ENCODE peak calls at places on chromosomes 4 and X, in four cellular contexts. Z is HepG2, J is A549, T is K562. B is an unnamed sample.

GRCh38 chr4:108270466-108271450 is 102.0 kb upstream of the LEF1 start:
- DNase-seq in T (no peak), J (no peak), Z (no peak), B (no peak)

GRCh38 chr4:74682567-74683359 is 111.6 kb downstream of the BTC start:
- DNase-seq in T (peak; percentile 50), J (peak; percentile 88), Z (peak; percentile 47), B (no peak)

GRCh38 chrX:154428176-154429171 is at the start of gene ATP6AP1:
- DNase-seq in T (peak; percentile 85), Z (peak; percentile 85), J (peak; percentile 97), B (no peak)

GRCh38 chr4:37662861-37663390 is 23.2 kb downstream of the RELL1 start:
- DNase-seq in T (no peak), Z (peak; percentile 81), J (peak; percentile 58), B (no peak)

GRCh38 chrX:128846385-128846784 is 676.9 kb downstream of the SMARCA1 start:
- DNase-seq in Z (no peak), J (no peak), T (no peak), B (no peak)

GRCh38 chr4:24364852-24365251 is 219.5 kb downstream of the DHX15 start:
- DNase-seq in Z (no peak), T (no peak), J (no peak), B (no peak)

GRCh38 chrX:130174051-130174704 is 2.4 kb downstream of the RAB33A start:
- DNase-seq in Z (no peak), J (no peak), T (peak; percentile 17), B (no peak)

GRCh38 chr4:3046149-3046548 is 28.2 kb downstream of the HTT-AS start:
- DNase-seq in J (no peak), T (no peak), Z (no peak), B (no peak)

GRCh38 chr4:155966661-155967060 is 13.0 kb upstream of the CTSO start:
- DNase-seq in T (no peak), Z (no peak), J (no peak), B (no peak)

GRCh38 chrX:22559506-22559905 is 286.8 kb downstream of the CBLL2 start:
- DNase-seq in T (no peak), J (no peak), Z (no peak), B (no peak)

GRCh38 chrX:121781991-121782390 is 734.6 kb downstream of the GLUD2 start:
- DNase-seq in J (no peak), Z (no peak), T (no peak), B (no peak)

GRCh38 chr4:22984390-22984789 is 291.7 kb downstream of the GBA3 start:
- DNase-seq in Z (no peak), T (no peak), J (no peak), B (no peak)

GRCh38 chr4:56465599-56466295 is 1.7 kb upstream of the SRP72 start:
- DNase-seq in Z (no peak), J (no peak), T (no peak), B (no peak)

GRCh38 chr4:6419452-6420028 is 52.9 kb downstream of the PPP2R2C start:
- DNase-seq in T (no peak), J (peak; percentile 4), Z (no peak), B (no peak)

GRCh38 chr4:154294951-154295350 is 196.6 kb downstream of the DCHS2 start:
- DNase-seq in T (no peak), Z (no peak), J (no peak), B (no peak)

GRCh38 chr4:78057600-78058560 is 757 bp downstream of the FRAS1 start:
- DNase-seq in T (no peak), J (peak; percentile 33), Z (peak; percentile 54), B (no peak)

GRCh38 chr4:173185832-173186545 is 17.4 kb downstream of the GALNT7 start:
- DNase-seq in J (peak; percentile 18), T (no peak), Z (no peak), B (no peak)

GRCh38 chr4:75512336-75513211 is 1.6 kb downstream of the RCHY1 start:
- DNase-seq in Z (peak; percentile 24), J (no peak), T (peak; percentile 57), B (no peak)

GRCh38 chr4:110683600-110683999 is 60.7 kb upstream of the PITX2 start:
- DNase-seq in Z (no peak), T (no peak), J (no peak), B (no peak)

GRCh38 chrX:110087485-110088356 is 84.8 kb downstream of the TMEM164 start:
- DNase-seq in T (no peak), J (peak; percentile 93), Z (no peak), B (no peak)

GRCh38 chr4:35525192-35525978 is 718.9 kb downstream of the ARAP2 start:
- DNase-seq in T (no peak), J (no peak), Z (no peak), B (peak; percentile 46)

GRCh38 chr4:117811731-117812130 is 222.6 kb upstream of the NDST3 start:
- DNase-seq in Z (no peak), J (no peak), T (no peak), B (no peak)

GRCh38 chr4:53173576-53173975 is 192.3 kb downstream of the SCFD2 start:
- DNase-seq in J (no peak), Z (no peak), T (no peak), B (no peak)

GRCh38 chr4:114163051-114163450 is 183.6 kb upstream of the ARSJ start:
- DNase-seq in J (no peak), Z (no peak), T (no peak), B (no peak)

GRCh38 chr4:108049406-108049805 is 59.7 kb downstream of the HADH start:
- DNase-seq in T (no peak), J (no peak), Z (no peak), B (no peak)

GRCh38 chr4:139645458-139645857 is 20.2 kb upstream of the MGST2 start:
- DNase-seq in Z (no peak), J (peak; percentile 86), T (no peak), B (no peak)

GRCh38 chr4:135281230-135281629 is 1079.6 kb upstream of the PABPC4L start:
- DNase-seq in T (no peak), J (no peak), Z (no peak), B (no peak)

GRCh38 chrX:101348452-101349222 is at the start of gene TIMM8A:
- DNase-seq in J (peak; percentile 82), Z (peak; percentile 65), T (peak; percentile 79), B (peak; percentile 9)

GRCh38 chr4:151669990-151670389 is 90.8 kb downstream of the GATB start:
- DNase-seq in J (no peak), Z (no peak), T (no peak), B (no peak)

GRCh38 chr4:109432676-109433075 is 939 bp upstream of the SEC24B start:
- DNase-seq in T (no peak), Z (no peak), J (peak; percentile 12), B (no peak)

DNA sequence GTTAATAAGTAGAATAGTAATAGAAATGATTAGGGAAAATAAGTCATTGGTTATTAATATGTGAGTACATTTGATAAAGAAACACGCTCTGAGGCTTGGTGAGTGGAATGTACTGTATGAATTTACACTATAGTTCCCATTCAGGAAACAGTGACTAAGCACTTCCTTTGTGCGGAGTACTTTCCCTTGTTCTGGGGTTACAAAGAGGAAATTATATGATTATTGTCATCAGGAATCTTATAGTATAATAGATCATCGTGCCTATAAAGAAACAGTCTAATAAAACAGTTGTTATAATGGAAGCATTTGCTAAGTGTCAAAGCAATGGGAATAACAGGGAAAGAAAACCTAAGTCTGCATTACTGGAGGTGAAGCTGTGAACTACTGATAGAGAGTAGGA is 138.0 kb downstream of the RPA4 start:
- DNase-seq in T (no peak), J (no peak), Z (no peak), B (no peak)
- TF ChIP-seq PHF8 in T (no peak), J (no peak), Z (no peak), B (no peak)

GRCh38 chrX:79159800-79160199 is 15.3 kb downstream of the GPR174 start:
- DNase-seq in J (no peak), Z (no peak), T (no peak), B (no peak)
- TF ChIP-seq PHF8 in J (no peak), Z (no peak), T (no peak), B (no peak)

DNA sequence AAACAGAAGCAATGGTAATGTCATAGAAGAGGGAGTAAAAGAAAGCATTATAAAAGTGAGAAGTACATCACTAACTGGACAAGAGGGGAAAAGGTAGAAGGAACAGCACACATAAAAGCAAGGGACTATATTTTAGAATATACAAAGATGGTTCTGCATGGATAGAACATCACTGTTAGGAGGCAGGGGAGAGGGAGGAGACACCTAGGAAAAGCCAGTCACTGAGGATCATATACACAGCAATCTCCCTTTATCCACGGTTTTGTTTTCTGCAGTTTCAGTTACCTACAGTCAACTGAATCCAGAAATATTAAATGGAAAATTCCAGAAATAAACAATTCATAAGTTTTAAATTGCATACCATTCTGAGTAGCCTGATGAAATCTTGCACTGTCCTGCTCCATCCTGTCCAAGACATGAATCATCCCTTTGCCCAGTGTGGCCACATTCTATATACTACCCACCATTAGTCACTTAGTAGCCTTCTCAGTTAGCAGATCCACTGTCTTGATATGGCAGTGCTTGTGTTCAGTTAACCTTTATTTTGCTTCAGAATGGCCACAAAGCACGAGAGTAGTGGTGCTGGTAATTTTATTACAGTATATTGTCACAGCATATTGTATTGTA is 74.2 kb downstream of the PPA2 start:
- DNase-seq in J (peak; percentile 13), Z (no peak), T (no peak), B (no peak)
- TF ChIP-seq PHF8 in J (no peak), Z (no peak), T (no peak), B (no peak)

DNA sequence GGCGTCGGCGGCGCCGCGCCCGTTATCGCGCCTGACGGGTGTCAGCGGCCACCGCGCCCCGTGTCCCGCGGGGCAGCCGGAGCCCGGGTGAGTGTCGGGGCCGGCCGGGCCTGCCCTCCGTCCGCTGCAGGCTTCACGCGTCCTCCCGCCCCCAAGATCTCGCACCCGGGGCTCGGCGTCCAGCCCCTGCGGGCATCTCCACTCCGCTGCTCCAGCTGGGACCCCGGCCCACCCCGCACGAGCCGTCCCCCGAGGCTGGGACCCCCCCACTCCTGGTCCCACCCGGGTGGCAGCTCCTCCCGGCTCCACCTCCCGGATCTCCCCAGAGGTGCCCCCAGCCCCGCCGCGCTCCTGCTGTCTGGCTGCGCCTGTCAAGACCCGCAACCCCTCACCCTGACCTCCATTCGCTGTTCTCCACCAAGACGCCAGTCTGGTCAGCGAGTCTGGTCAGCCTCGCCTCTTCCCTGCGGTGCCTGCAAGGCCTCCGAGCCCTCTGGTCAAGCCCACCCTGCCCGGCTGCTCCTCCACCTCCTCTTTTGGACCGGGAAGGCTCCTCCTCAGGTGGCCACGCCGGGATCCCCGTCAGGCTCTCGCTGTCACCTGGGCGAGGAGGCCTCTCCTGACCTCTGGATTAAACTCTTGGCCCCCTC is 66.0 kb upstream of the NKX1-1 start:
- DNase-seq in T (no peak), J (no peak), Z (no peak), B (no peak)
- TF ChIP-seq PHF8 in T (no peak), J (no peak), Z (no peak), B (no peak)